ENCODE peak calls at places on chromosomes 2 and 18, in seven cellular contexts. One of them, this sample, is unnamed.

GRCh38 chr18:46481847-46482245 is 175.2 kb downstream of the LOXHD1 start:
- DNase-seq in NCI-H1436: no peak
- DNase-seq in effector memory CD8-positive, alpha-beta T cell: no peak
- DNase-seq in adipocyte: no peak
- DNase-seq in mesendoderm: no peak
- DNase-seq in RPMI8226: no peak
- DNase-seq in KBM-7: no peak
- DNase-seq in this sample: no peak

GRCh38 chr18:48838921-48839818 is 111.6 kb downstream of the SMAD7 start:
- DNase-seq in RPMI8226: no peak
- DNase-seq in NCI-H1436: no peak
- DNase-seq in adipocyte: peak; percentile 79
- DNase-seq in KBM-7: no peak
- DNase-seq in mesendoderm: no peak
- DNase-seq in effector memory CD8-positive, alpha-beta T cell: peak; percentile 17
- DNase-seq in this sample: peak; percentile 62

GRCh38 chr18:13500891-13501887 is 225.2 kb downstream of the FAM210A start:
- DNase-seq in adipocyte: peak; percentile 63
- DNase-seq in KBM-7: no peak
- DNase-seq in NCI-H1436: peak; percentile 38
- DNase-seq in effector memory CD8-positive, alpha-beta T cell: no peak
- DNase-seq in mesendoderm: peak; percentile 76
- DNase-seq in RPMI8226: peak; percentile 59
- DNase-seq in this sample: peak; percentile 51

GRCh38 chr2:233240897-233241296 is 10.6 kb upstream of the ATG16L1 start:
- DNase-seq in RPMI8226: peak; percentile 26
- DNase-seq in mesendoderm: no peak
- DNase-seq in NCI-H1436: no peak
- DNase-seq in KBM-7: peak; percentile 51
- DNase-seq in adipocyte: no peak
- DNase-seq in effector memory CD8-positive, alpha-beta T cell: no peak
- DNase-seq in this sample: no peak

GRCh38 chr18:58653814-58654509 is 17.3 kb upstream of the MALT1 start:
- DNase-seq in KBM-7: no peak
- DNase-seq in mesendoderm: no peak
- DNase-seq in NCI-H1436: no peak
- DNase-seq in adipocyte: no peak
- DNase-seq in RPMI8226: no peak
- DNase-seq in effector memory CD8-positive, alpha-beta T cell: no peak
- DNase-seq in this sample: no peak

GRCh38 chr2:27378096-27378808 is 2.3 kb downstream of the ZNF513 start:
- DNase-seq in mesendoderm: no peak
- DNase-seq in NCI-H1436: no peak
- DNase-seq in RPMI8226: no peak
- DNase-seq in adipocyte: no peak
- DNase-seq in effector memory CD8-positive, alpha-beta T cell: no peak
- DNase-seq in KBM-7: no peak
- DNase-seq in this sample: peak; percentile 25

GRCh38 chr2:96806468-96807126 is 9.5 kb upstream of the CNNM3 start:
- DNase-seq in KBM-7: no peak
- DNase-seq in adipocyte: no peak
- DNase-seq in effector memory CD8-positive, alpha-beta T cell: peak; percentile 54
- DNase-seq in NCI-H1436: no peak
- DNase-seq in RPMI8226: no peak
- DNase-seq in mesendoderm: no peak
- DNase-seq in this sample: no peak

GRCh38 chr18:79418236-79418635 is 22.5 kb downstream of the NFATC1 start:
- DNase-seq in mesendoderm: no peak
- DNase-seq in KBM-7: no peak
- DNase-seq in NCI-H1436: no peak
- DNase-seq in RPMI8226: no peak
- DNase-seq in effector memory CD8-positive, alpha-beta T cell: no peak
- DNase-seq in adipocyte: no peak
- DNase-seq in this sample: no peak

GRCh38 chr2:222514901-222515300 is 90.6 kb downstream of the SGPP2 start:
- DNase-seq in effector memory CD8-positive, alpha-beta T cell: no peak
- DNase-seq in NCI-H1436: no peak
- DNase-seq in adipocyte: no peak
- DNase-seq in mesendoderm: no peak
- DNase-seq in KBM-7: no peak
- DNase-seq in RPMI8226: no peak
- DNase-seq in this sample: no peak

GRCh38 chr18:79457239-79457638 is 61.5 kb downstream of the NFATC1 start:
- DNase-seq in KBM-7: no peak
- DNase-seq in effector memory CD8-positive, alpha-beta T cell: no peak
- DNase-seq in NCI-H1436: no peak
- DNase-seq in RPMI8226: no peak
- DNase-seq in adipocyte: no peak
- DNase-seq in mesendoderm: no peak
- DNase-seq in this sample: no peak